ENCODE peak calls at places on chromosomes 2 and 18, in six cellular contexts. One of them, this sample, is unnamed. For H3K4me1, the result is how much of the 10 kb centered on the place peaks cover.

GRCh38 chr2:85015653-85016360 is 44.8 kb downstream of the KCMF1 start:
- DNase-seq in HCT116: no peak
- DNase-seq in GM12878: no peak
- DNase-seq in neural progenitor cell: no peak
- DNase-seq in CD4-positive, alpha-beta memory T cell: no peak
- DNase-seq in A549: no peak
- DNase-seq in this sample: no peak

GRCh38 chr18:45957100-45957499 is 10.0 kb downstream of the EPG5 start:
- DNase-seq in HCT116: no peak
- DNase-seq in A549: no peak
- DNase-seq in neural progenitor cell: no peak
- DNase-seq in CD4-positive, alpha-beta memory T cell: no peak
- DNase-seq in GM12878: no peak
- DNase-seq in this sample: no peak

GRCh38 chr2:197263077-197263476 is 47.5 kb downstream of the ANKRD44 start:
- DNase-seq in HCT116: no peak
- DNase-seq in GM12878: no peak
- DNase-seq in A549: no peak
- DNase-seq in neural progenitor cell: no peak
- DNase-seq in CD4-positive, alpha-beta memory T cell: no peak
- DNase-seq in this sample: no peak

GRCh38 chr18:76957384-76958355 is 135.3 kb downstream of the ZNF236 start:
- DNase-seq in GM12878: no peak
- DNase-seq in A549: no peak
- DNase-seq in CD4-positive, alpha-beta memory T cell: no peak
- DNase-seq in neural progenitor cell: no peak
- DNase-seq in HCT116: no peak
- DNase-seq in this sample: no peak

GRCh38 chr18:2906522-2907458 is 60.0 kb downstream of the EMILIN2 start:
- DNase-seq in HCT116: no peak
- DNase-seq in A549: peak
- DNase-seq in CD4-positive, alpha-beta memory T cell: peak
- DNase-seq in neural progenitor cell: peak
- DNase-seq in GM12878: no peak
- DNase-seq in this sample: peak

GRCh38 chr2:45242161-45242741 is 233.0 kb upstream of the SIX2 start:
- DNase-seq in A549: no peak
- DNase-seq in GM12878: no peak
- DNase-seq in HCT116: no peak
- DNase-seq in CD4-positive, alpha-beta memory T cell: no peak
- DNase-seq in neural progenitor cell: no peak
- DNase-seq in this sample: no peak

GRCh38 chr2:126304147-126304546 is 351.8 kb upstream of the GYPC start:
- DNase-seq in CD4-positive, alpha-beta memory T cell: no peak
- DNase-seq in A549: no peak
- DNase-seq in GM12878: no peak
- DNase-seq in HCT116: no peak
- DNase-seq in neural progenitor cell: no peak
- DNase-seq in this sample: no peak

GRCh38 chr2:119008108-119008507 is 66.1 kb downstream of the MARCO start:
- DNase-seq in GM12878: no peak
- DNase-seq in neural progenitor cell: no peak
- DNase-seq in A549: peak
- DNase-seq in CD4-positive, alpha-beta memory T cell: no peak
- DNase-seq in HCT116: peak
- DNase-seq in this sample: no peak

GRCh38 chr2:199460101-199460671 is 2.4 kb upstream of the SATB2 start:
- DNase-seq in neural progenitor cell: no peak
- DNase-seq in HCT116: peak
- DNase-seq in A549: peak
- DNase-seq in GM12878: no peak
- DNase-seq in CD4-positive, alpha-beta memory T cell: peak
- DNase-seq in this sample: no peak

GRCh38 chr2:137893145-137893544 is 71.1 kb upstream of the HNMT start:
- DNase-seq in neural progenitor cell: no peak
- DNase-seq in GM12878: no peak
- DNase-seq in HCT116: no peak
- DNase-seq in CD4-positive, alpha-beta memory T cell: no peak
- DNase-seq in A549: no peak
- DNase-seq in this sample: no peak

GRCh38 chr2:20635698-20636584 is 15.0 kb downstream of the HS1BP3 start:
- DNase-seq in HCT116: peak
- DNase-seq in CD4-positive, alpha-beta memory T cell: peak
- DNase-seq in neural progenitor cell: peak
- DNase-seq in GM12878: no peak
- DNase-seq in A549: peak
- DNase-seq in this sample: no peak

GRCh38 chr18:8615397-8616025 is 6.3 kb downstream of the RAB12 start:
- DNase-seq in neural progenitor cell: no peak
- DNase-seq in A549: peak
- DNase-seq in GM12878: no peak
- DNase-seq in HCT116: no peak
- DNase-seq in CD4-positive, alpha-beta memory T cell: no peak
- DNase-seq in this sample: no peak

GRCh38 chr2:19579466-19579865 is 221.0 kb upstream of the OSR1 start:
- DNase-seq in HCT116: no peak
- DNase-seq in CD4-positive, alpha-beta memory T cell: no peak
- DNase-seq in neural progenitor cell: no peak
- DNase-seq in GM12878: no peak
- DNase-seq in A549: no peak
- DNase-seq in this sample: no peak

GRCh38 chr2:221204699-221205098 is 367.4 kb downstream of the EPHA4 start:
- DNase-seq in neural progenitor cell: no peak
- DNase-seq in CD4-positive, alpha-beta memory T cell: no peak
- DNase-seq in A549: no peak
- DNase-seq in HCT116: no peak
- DNase-seq in GM12878: no peak
- DNase-seq in this sample: no peak

GRCh38 chr18:63237486-63237885 is 82.1 kb downstream of the BCL2 start:
- DNase-seq in A549: peak
- DNase-seq in neural progenitor cell: no peak
- DNase-seq in GM12878: no peak
- DNase-seq in CD4-positive, alpha-beta memory T cell: no peak
- DNase-seq in HCT116: no peak
- DNase-seq in this sample: no peak

GRCh38 chr18:58202406-58202730 is 158.3 kb downstream of the NEDD4L start:
- DNase-seq in A549: no peak
- DNase-seq in CD4-positive, alpha-beta memory T cell: no peak
- DNase-seq in GM12878: no peak
- DNase-seq in HCT116: no peak
- DNase-seq in neural progenitor cell: no peak
- DNase-seq in this sample: no peak

GRCh38 chr2:27369471-27370025 is 590 bp downstream of the EIF2B4 start:
- DNase-seq in GM12878: no peak
- DNase-seq in HCT116: no peak
- DNase-seq in A549: no peak
- DNase-seq in neural progenitor cell: no peak
- DNase-seq in CD4-positive, alpha-beta memory T cell: no peak
- DNase-seq in this sample: no peak

GRCh38 chr2:96952016-96952750 is 34.2 kb downstream of the FAM178B start:
- DNase-seq in neural progenitor cell: no peak
- DNase-seq in GM12878: no peak
- DNase-seq in HCT116: no peak
- DNase-seq in CD4-positive, alpha-beta memory T cell: no peak
- DNase-seq in A549: no peak
- DNase-seq in this sample: no peak

GRCh38 chr2:181275643-181276070 is 181.5 kb upstream of the ITGA4 start:
- DNase-seq in neural progenitor cell: peak
- DNase-seq in CD4-positive, alpha-beta memory T cell: peak
- DNase-seq in HCT116: no peak
- DNase-seq in GM12878: no peak
- DNase-seq in A549: no peak
- DNase-seq in this sample: peak

GRCh38 chr18:26875040-26875654 is 9.6 kb upstream of the AQP4 start:
- DNase-seq in A549: no peak
- DNase-seq in neural progenitor cell: no peak
- DNase-seq in GM12878: no peak
- DNase-seq in HCT116: no peak
- DNase-seq in CD4-positive, alpha-beta memory T cell: no peak
- DNase-seq in this sample: no peak

GRCh38 chr2:216634317-216635148 is 1.3 kb downstream of the IGFBP2 start:
- DNase-seq in neural progenitor cell: peak
- DNase-seq in HCT116: no peak
- DNase-seq in GM12878: no peak
- DNase-seq in A549: no peak
- DNase-seq in CD4-positive, alpha-beta memory T cell: no peak
- DNase-seq in this sample: no peak

GRCh38 chr18:62506495-62507143 is 16.2 kb upstream of the ZCCHC2 start:
- DNase-seq in neural progenitor cell: no peak
- DNase-seq in CD4-positive, alpha-beta memory T cell: no peak
- DNase-seq in HCT116: no peak
- DNase-seq in GM12878: no peak
- DNase-seq in A549: no peak
- DNase-seq in this sample: no peak

GRCh38 chr2:162037028-162037795 is 36.8 kb downstream of the DPP4 start:
- DNase-seq in GM12878: no peak
- DNase-seq in CD4-positive, alpha-beta memory T cell: no peak
- DNase-seq in A549: no peak
- DNase-seq in HCT116: no peak
- DNase-seq in neural progenitor cell: peak
- DNase-seq in this sample: no peak

GRCh38 chr2:234091432-234091879 is 41.0 kb downstream of the SPP2 start:
- DNase-seq in CD4-positive, alpha-beta memory T cell: no peak
- DNase-seq in HCT116: no peak
- DNase-seq in A549: peak
- DNase-seq in GM12878: no peak
- DNase-seq in neural progenitor cell: no peak
- DNase-seq in this sample: no peak

GRCh38 chr2:234095301-234095700 is 44.8 kb downstream of the SPP2 start:
- DNase-seq in HCT116: no peak
- DNase-seq in A549: no peak
- DNase-seq in CD4-positive, alpha-beta memory T cell: no peak
- DNase-seq in neural progenitor cell: no peak
- DNase-seq in GM12878: no peak
- DNase-seq in this sample: no peak

GRCh38 chr2:234096164-234096563 is 45.7 kb downstream of the SPP2 start:
- DNase-seq in GM12878: no peak
- DNase-seq in neural progenitor cell: no peak
- DNase-seq in CD4-positive, alpha-beta memory T cell: no peak
- DNase-seq in HCT116: no peak
- DNase-seq in A549: no peak
- DNase-seq in this sample: no peak

GRCh38 chr2:234091883-234092282 is 41.4 kb downstream of the SPP2 start:
- DNase-seq in CD4-positive, alpha-beta memory T cell: no peak
- DNase-seq in A549: no peak
- DNase-seq in GM12878: no peak
- DNase-seq in HCT116: no peak
- DNase-seq in neural progenitor cell: no peak
- DNase-seq in this sample: no peak
- H3K4me3 ChIP-seq in CD4-positive, alpha-beta memory T cell: no peak
- H3K4me3 ChIP-seq in A549: no peak
- H3K4me3 ChIP-seq in GM12878: no peak
- H3K4me3 ChIP-seq in HCT116: no peak
- H3K4me3 ChIP-seq in neural progenitor cell: no peak
- H3K4me3 ChIP-seq in this sample: no peak

GRCh38 chr2:26245810-26246209 is 1.1 kb downstream of the HADHB start:
- DNase-seq in neural progenitor cell: no peak
- DNase-seq in GM12878: peak
- DNase-seq in A549: no peak
- DNase-seq in HCT116: no peak
- DNase-seq in CD4-positive, alpha-beta memory T cell: no peak
- DNase-seq in this sample: no peak

GRCh38 chr2:26245231-26245732 is 543 bp downstream of the HADHB start:
- DNase-seq in neural progenitor cell: peak
- DNase-seq in GM12878: peak
- DNase-seq in HCT116: no peak
- DNase-seq in CD4-positive, alpha-beta memory T cell: peak
- DNase-seq in A549: no peak
- DNase-seq in this sample: peak

GRCh38 chr2:26243643-26244478 is 571 bp downstream of the HADHA start:
- DNase-seq in CD4-positive, alpha-beta memory T cell: peak
- DNase-seq in A549: peak
- DNase-seq in neural progenitor cell: peak
- DNase-seq in HCT116: no peak
- DNase-seq in GM12878: no peak
- DNase-seq in this sample: no peak

GRCh38 chr2:26246818-26247217 is 2.1 kb downstream of the HADHB start:
- DNase-seq in HCT116: no peak
- DNase-seq in neural progenitor cell: no peak
- DNase-seq in GM12878: peak
- DNase-seq in CD4-positive, alpha-beta memory T cell: peak
- DNase-seq in A549: peak
- DNase-seq in this sample: no peak

GRCh38 chr2:26244479-26245230 is at the start of the genes HADHA and HADHB:
- DNase-seq in GM12878: peak
- DNase-seq in neural progenitor cell: peak
- DNase-seq in CD4-positive, alpha-beta memory T cell: peak
- DNase-seq in HCT116: peak
- DNase-seq in A549: peak
- DNase-seq in this sample: peak
- H3K4me1 ChIP-seq in GM12878: under half
- H3K4me1 ChIP-seq in neural progenitor cell: under half
- H3K4me1 ChIP-seq in CD4-positive, alpha-beta memory T cell: under half
- H3K4me1 ChIP-seq in HCT116: under half
- H3K4me1 ChIP-seq in A549: under half
- H3K4me1 ChIP-seq in this sample: under half

DNA sequence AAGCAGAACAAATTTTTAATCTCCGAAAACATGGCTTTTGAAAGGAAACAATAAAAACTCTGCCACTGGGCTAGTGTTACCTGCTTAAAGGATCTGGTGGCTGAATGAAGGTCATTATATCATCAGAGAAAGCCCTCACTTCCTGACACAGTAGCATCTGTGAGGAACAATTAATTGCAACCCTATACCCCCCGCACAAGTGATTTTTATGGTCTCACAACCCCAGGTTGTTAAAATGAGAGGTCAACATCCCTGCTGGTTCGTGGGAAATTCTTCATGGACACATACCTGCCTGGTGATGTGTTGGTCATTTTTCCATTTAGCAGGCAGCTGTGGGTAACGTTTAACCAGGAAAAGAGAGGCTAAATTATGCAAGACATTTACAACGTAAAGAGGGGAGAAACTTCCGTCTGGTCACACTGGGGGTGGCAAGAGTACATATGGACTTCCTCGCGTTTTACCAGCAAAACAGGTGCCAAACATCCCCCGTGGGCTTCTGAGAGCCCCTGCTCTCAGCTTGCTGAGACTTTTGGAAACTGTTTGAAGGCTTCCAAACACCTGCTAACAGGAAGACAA is 29.2 kb downstream of the NIFK start:
- DNase-seq in A549: peak
- DNase-seq in CD4-positive, alpha-beta memory T cell: no peak
- DNase-seq in HCT116: no peak
- DNase-seq in GM12878: no peak
- DNase-seq in neural progenitor cell: no peak
- DNase-seq in this sample: no peak
- H3K27ac ChIP-seq in A549: peak
- H3K27ac ChIP-seq in CD4-positive, alpha-beta memory T cell: no peak
- H3K27ac ChIP-seq in HCT116: no peak
- H3K27ac ChIP-seq in GM12878: no peak
- H3K27ac ChIP-seq in neural progenitor cell: no peak
- H3K27ac ChIP-seq in this sample: no peak

DNA sequence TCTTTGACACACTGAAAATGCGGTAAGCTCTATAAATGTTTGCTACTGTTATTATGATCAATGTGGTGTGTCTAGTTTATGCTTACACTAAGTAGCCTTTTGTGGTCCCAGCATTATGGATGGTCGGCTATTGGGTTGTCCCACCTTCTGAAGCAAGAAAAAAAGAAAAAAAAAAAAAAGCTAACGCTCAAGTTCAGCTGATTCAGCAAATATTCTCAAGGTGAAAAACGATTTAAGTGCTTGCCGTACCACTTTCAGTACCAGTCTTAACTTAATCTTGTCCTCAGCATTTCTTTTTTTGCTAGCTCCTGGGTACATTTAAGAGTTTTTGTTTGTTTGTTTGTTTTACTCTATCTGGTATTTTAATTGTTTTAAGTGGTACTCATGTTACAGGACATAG is 87.5 kb downstream of the MBD5 start:
- DNase-seq in CD4-positive, alpha-beta memory T cell: no peak
- DNase-seq in HCT116: no peak
- DNase-seq in A549: no peak
- DNase-seq in neural progenitor cell: no peak
- DNase-seq in GM12878: no peak
- DNase-seq in this sample: no peak
- H3K4me3 ChIP-seq in CD4-positive, alpha-beta memory T cell: no peak
- H3K4me3 ChIP-seq in HCT116: no peak
- H3K4me3 ChIP-seq in A549: no peak
- H3K4me3 ChIP-seq in neural progenitor cell: no peak
- H3K4me3 ChIP-seq in GM12878: no peak
- H3K4me3 ChIP-seq in this sample: no peak

This sample was measured in CD8-positive, alpha-beta memory T cell.